ENCODE peak calls at places on chromosome 16, in four cellular contexts. Y is left ventricle myocardium inferior, R is sigmoid colon, Q is GM23338. U is an unnamed sample.

GRCh38 chr16:80569440-80570105 is 28.8 kb downstream of the DYNLRB2 start:
- DNase-seq in Y (no peak), R (no peak), Q (no peak), U (no peak)

GRCh38 chr16:11251525-11252481 is 4.2 kb downstream of the SOCS1 start:
- DNase-seq in Q (no peak), Y (no peak), R (no peak), U (no peak)

GRCh38 chr16:30535106-30535776 is 583 bp upstream of the ZNF747 start:
- DNase-seq in Y (no peak), Q (peak), R (no peak), U (no peak)

GRCh38 chr16:23858496-23859062 is 22.8 kb downstream of the PRKCB start:
- DNase-seq in Q (no peak), R (no peak), Y (no peak), U (no peak)

GRCh38 chr16:4925791-4926190 is 11.2 kb downstream of the PPL start:
- DNase-seq in Q (no peak), R (no peak), Y (no peak), U (no peak)

GRCh38 chr16:81527477-81528178 is 83.0 kb downstream of the CMIP start:
- DNase-seq in Q (no peak), R (no peak), Y (no peak), U (no peak)

GRCh38 chr16:15041260-15042011 is 14.4 kb downstream of the NTAN1 start:
- DNase-seq in R (peak), Q (peak), Y (peak), U (no peak)

GRCh38 chr16:56102159-56102798 is 89.0 kb upstream of the GNAO1 start:
- DNase-seq in Y (peak), Q (peak), R (peak), U (no peak)

GRCh38 chr16:56192644-56192960 is 1.3 kb downstream of the GNAO1 start:
- DNase-seq in Q (no peak), Y (no peak), R (no peak), U (no peak)

GRCh38 chr16:49485663-49486062 is 112.1 kb downstream of the C16orf78 start:
- DNase-seq in R (peak), Y (no peak), Q (no peak), U (no peak)

DNA sequence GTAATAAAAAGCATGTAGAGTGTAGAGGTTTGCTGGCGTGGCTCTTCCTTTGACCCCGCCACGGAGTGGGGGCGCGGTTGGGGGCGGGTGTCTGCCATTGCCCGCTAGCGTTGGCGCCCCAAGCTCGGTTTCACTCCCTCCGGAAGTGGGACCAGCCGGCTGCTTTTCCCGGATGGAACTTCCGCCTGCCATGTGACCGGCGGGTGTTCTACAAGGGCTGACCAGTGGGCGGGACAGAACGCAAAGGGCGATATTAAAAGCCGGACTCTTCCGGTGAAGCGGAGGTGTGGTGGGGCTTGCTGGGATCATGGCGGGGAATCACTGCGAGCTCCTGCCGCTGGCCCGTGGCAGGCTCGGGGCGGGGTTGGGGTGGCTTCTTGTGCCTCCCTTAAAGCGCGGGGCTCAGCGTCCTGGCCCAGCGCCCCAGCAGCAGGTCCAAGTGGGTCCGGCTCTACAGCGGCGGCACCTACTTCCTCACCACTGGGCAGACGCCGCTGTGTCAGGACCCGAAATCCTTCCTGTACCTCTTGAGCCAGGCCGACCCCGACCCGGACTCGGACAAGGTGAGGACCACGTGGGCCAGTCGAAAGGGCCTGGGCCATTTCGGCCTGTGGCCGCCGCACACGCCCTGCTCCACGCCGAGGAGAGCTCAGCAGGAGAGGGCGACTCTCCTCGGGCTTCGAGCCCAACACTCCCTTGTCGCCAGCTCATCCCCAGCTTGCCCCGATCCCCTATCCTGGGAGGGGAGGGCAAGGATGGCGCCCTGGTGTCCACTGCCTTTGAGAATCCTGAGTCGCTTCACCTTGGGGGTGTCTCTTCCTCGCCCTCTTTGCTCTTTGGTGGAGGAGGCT is 65.6 kb downstream of the PDPK1 start:
- DNase-seq in Q (peak), R (peak), Y (peak), U (peak)
- TF ChIP-seq CTCF in Q (peak), R (no peak), Y (no peak), U (peak)

GRCh38 chr16:88497561-88498420 is 44.7 kb downstream of the ZFPM1 start:
- DNase-seq in Y (no peak), R (no peak), Q (no peak), U (no peak)

GRCh38 chr16:88493879-88494278 is 40.8 kb downstream of the ZFPM1 start:
- DNase-seq in R (no peak), Q (no peak), Y (no peak), U (no peak)

GRCh38 chr16:88494335-88495154 is 41.5 kb downstream of the ZFPM1 start:
- DNase-seq in R (no peak), Q (no peak), Y (no peak), U (no peak)

GRCh38 chr16:88498576-88499208 is 45.6 kb downstream of the ZFPM1 start:
- DNase-seq in Q (no peak), Y (no peak), R (no peak), U (no peak)

DNA sequence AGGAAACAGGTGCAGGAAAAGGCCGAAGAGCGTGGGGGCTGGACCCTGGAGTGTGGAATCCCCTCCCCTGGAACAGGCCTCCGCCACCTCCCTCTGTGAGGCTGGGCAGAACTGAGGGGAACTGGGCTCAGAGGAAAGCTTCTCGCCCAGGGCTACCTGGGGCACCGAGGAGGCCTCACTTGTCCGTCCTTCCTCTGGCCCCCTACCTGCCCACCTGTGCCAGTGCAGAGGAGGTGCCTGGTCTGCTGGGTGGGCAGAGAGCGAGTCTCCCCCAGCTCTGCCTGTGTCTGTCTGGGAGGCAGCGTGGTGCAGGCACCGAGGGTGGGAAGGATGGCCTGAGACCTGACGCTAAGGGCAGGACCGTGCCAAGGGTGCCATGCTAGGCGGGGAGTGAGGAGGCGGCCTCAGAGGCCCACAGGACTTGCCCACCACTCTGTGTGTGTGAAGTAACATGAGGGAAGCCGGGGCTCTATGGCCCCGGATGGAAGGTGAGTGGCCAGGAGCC is 42.2 kb downstream of the ZFPM1 start:
- DNase-seq in Y (no peak), R (no peak), Q (no peak), U (no peak)
- TF ChIP-seq CTCF in Y (no peak), R (no peak), Q (no peak), U (no peak)

GRCh38 chr16:87603684-87604571 is 1.6 kb downstream of the JPH3 start:
- DNase-seq in R (no peak), Q (peak), Y (no peak), U (no peak)

GRCh38 chr16:87601322-87602004 is 845 bp upstream of the JPH3 start:
- DNase-seq in Y (no peak), R (no peak), Q (peak), U (no peak)

GRCh38 chr16:87602005-87602790 is at the start of gene JPH3:
- DNase-seq in Q (peak), Y (no peak), R (no peak), U (no peak)

GRCh38 chr16:87604572-87605135 is 2.3 kb downstream of the JPH3 start:
- DNase-seq in R (no peak), Y (no peak), Q (no peak), U (no peak)

GRCh38 chr16:87602821-87603683 is 744 bp downstream of the JPH3 start:
- DNase-seq in Y (no peak), R (no peak), Q (peak), U (no peak)
- TF ChIP-seq CTCF in Y (no peak), R (no peak), Q (no peak), U (no peak)

DNA sequence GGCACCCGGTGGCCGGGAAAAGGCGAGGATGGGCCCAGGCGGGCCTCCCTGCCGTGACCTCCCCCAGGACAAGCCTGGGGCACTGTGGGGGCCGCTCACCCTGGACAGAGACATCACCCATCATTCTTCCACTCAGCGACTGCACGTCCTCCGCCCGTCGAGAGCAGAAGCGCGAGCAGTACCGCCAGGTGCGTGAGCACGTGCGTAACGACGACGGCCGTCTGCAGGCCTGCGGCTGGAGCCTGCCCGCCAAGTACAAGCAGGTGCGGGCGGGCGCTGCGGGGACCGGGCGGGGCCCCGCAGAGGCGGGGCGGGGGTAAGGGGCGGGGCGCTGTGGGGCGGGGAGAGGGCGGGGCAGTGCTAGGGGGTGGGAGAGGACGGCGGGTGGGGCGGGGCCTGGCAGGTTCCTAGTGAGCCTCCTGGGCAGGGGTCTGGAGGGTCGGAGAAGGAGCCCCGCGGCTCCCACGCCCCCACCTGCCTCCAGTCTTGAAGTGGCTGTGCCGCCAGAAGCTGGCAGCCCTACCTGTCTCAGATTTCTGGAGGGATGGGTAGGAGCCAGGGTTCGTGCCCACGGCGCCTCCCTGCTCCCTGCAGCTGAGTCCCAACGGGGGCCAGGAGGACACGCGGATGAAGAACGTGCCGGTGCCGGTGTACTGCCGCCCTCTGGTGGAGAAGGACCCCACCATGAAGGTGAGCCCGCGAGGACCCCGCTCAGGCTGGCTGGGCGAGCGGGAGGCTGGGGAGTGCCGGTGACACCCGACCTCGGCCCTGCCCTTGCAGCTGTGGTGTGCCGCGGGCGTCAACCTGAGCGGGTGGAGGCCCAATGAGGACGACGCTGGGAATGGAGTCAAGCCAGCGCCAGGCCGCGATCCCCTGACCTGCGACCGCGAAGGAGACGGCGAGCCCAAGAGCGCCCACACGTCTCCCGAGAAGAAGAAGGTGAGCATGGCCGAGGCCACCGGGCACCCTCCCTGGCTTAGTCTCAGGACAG is 7.5 kb downstream of the NME3 start:
- DNase-seq in Q (peak), Y (no peak), R (no peak), U (no peak)
- TF ChIP-seq CTCF in Q (peak), Y (peak), R (peak), U (peak)

DNA sequence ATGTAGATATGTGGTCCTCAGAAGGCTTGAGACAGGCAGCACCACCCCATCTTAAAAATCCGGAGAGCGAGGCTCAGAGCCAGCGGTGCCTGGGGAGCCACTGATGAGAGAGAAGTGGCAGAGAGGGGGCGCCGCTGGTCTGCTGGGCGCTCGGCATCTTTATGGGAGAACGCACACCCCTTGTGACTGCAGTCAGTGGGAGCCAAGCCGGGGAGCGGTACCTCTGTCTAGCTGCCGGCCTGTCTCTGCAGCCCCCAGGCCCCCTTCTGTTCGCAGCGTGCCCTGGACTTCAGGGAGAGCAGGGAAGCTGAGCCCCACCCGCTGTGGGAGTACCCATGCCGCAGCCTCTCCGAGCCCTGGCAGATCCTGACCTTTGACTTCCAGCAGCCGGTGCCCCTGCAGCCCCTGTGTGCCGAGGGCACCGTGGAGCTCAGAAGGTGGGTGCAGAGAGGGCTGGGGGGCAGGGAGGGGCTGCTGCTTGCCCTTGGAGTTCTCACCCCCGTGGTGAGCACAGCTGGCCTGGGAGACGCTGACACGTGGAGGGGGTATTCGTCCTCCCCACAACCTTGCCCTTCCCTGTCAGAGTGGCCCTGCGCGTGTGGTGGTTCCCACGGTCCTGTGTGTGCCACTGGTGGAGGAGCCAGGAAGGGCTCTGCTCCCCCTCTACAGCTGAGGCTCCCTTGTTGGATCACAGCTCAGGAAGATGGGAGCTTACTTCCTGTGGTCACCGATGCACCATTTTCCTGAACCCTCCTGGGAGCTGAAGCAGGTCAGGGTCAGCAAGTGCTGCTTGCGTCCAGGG is 44.8 kb downstream of the PRMT7 start:
- DNase-seq in R (no peak), Q (peak), Y (no peak), U (no peak)
- TF ChIP-seq CTCF in R (no peak), Q (peak), Y (no peak), U (peak)